ENCODE peak calls at places on chromosomes 1 and 21, in four cellular contexts. S is HepG2, Y is H1, R is K562. X is an unnamed sample.

GRCh38 chr1:230157409-230158390 is 90.7 kb downstream of the GALNT2 start:
- DNase-seq in Y (no peak), S (peak), R (no peak), X (no peak)

GRCh38 chr1:228930479-228930957 is 195.2 kb downstream of the RHOU start:
- DNase-seq in S (no peak), Y (no peak), R (no peak), X (no peak)

GRCh38 chr1:16111771-16112557 is 38.5 kb upstream of the FAM131C start:
- DNase-seq in R (no peak), S (no peak), Y (no peak), X (no peak)

GRCh38 chr1:84598418-84598817 is 24.2 kb upstream of the CTBS start:
- DNase-seq in R (no peak), S (no peak), Y (no peak), X (no peak)

GRCh38 chr1:78527706-78528105 is 36.9 kb downstream of the PTGFR start:
- DNase-seq in R (no peak), Y (no peak), S (no peak), X (no peak)

GRCh38 chr1:78370356-78370755 is 120.4 kb upstream of the PTGFR start:
- DNase-seq in R (no peak), Y (no peak), S (no peak), X (peak)

GRCh38 chr1:147890177-147890790 is 12.3 kb upstream of the GJA8 start:
- DNase-seq in S (peak), R (peak), Y (peak), X (peak)

GRCh38 chr1:53111073-53111556 is 31.3 kb downstream of the SLC1A7 start:
- DNase-seq in Y (no peak), R (no peak), S (peak), X (no peak)

GRCh38 chr1:63891211-63891610 is 117.4 kb downstream of the ROR1 start:
- DNase-seq in Y (no peak), S (no peak), R (no peak), X (no peak)

GRCh38 chr1:77068013-77068412 is 151.2 kb downstream of the PIGK start:
- DNase-seq in S (no peak), R (no peak), Y (no peak), X (no peak)

GRCh38 chr1:212456166-212456528 is 23.4 kb downstream of the NENF start:
- DNase-seq in Y (no peak), R (no peak), S (no peak), X (no peak)

GRCh38 chr1:172269644-172270043 is 150.8 kb upstream of the C1orf105 start:
- DNase-seq in S (peak), Y (no peak), R (no peak), X (no peak)

GRCh38 chr21:44351535-44352252 is 1.7 kb upstream of the TRPM2 start:
- DNase-seq in S (no peak), R (no peak), Y (no peak), X (no peak)

GRCh38 chr21:44350773-44351481 is 2.5 kb upstream of the TRPM2 start:
- DNase-seq in R (no peak), Y (no peak), S (no peak), X (no peak)

GRCh38 chr21:44349416-44349846 is 4.0 kb upstream of the TRPM2 start:
- DNase-seq in S (no peak), R (no peak), Y (no peak), X (no peak)

GRCh38 chr21:44348861-44349260 is 4.6 kb upstream of the TRPM2 start:
- DNase-seq in S (no peak), R (no peak), Y (no peak), X (no peak)

GRCh38 chr21:44349847-44350772 is 3.3 kb upstream of the TRPM2 start:
- DNase-seq in S (no peak), R (no peak), Y (no peak), X (no peak)
- TF ChIP-seq EZH2 in S (no peak), R (no peak), Y (no peak), X (no peak)

DNA sequence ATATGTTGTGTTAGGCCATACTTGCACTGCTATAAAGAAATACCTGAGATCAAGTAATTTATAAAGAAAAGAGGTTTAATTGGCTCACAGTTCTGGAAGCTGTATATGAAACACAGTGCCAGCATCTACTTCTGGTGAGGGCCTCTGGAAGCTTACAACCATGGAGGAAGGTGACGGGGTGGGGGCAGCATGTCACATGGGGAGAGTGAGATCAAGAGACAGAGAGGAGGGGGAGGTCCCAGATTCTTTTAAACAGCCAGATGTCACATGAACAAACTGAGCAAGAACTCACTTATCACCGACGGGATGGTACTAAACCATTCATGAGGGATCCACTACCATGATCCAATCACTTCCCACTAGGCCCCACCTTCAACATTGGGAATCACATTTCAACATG is 42.6 kb downstream of the TESK2 start:
- DNase-seq in Y (no peak), S (no peak), R (no peak), X (no peak)
- TF ChIP-seq JUN in Y (no peak), S (no peak), R (no peak), X (no peak)

GRCh38 chr1:31772669-31773248 is 8.6 kb upstream of the ADGRB2 start:
- DNase-seq in R (no peak), S (no peak), Y (no peak), X (no peak)
- TF ChIP-seq EZH2 in R (no peak), S (no peak), Y (peak), X (peak)

GRCh38 chr1:233364695-233365539 is 37.4 kb downstream of the MAP3K21 start:
- DNase-seq in Y (no peak), R (peak), S (no peak), X (peak)
- TF ChIP-seq JUN in Y (no peak), R (no peak), S (no peak), X (no peak)

GRCh38 chr1:110084226-110085078 is 14.0 kb upstream of the ALX3 start:
- DNase-seq in Y (no peak), R (no peak), S (no peak), X (peak)
- TF ChIP-seq EZH2 in Y (peak), R (no peak), S (peak), X (peak)

GRCh38 chr1:24459551-24460266 is 42.9 kb upstream of the RCAN3 start:
- DNase-seq in S (no peak), R (no peak), Y (no peak), X (no peak)
- TF ChIP-seq JUN in S (no peak), R (no peak), Y (no peak), X (no peak)

GRCh38 chr21:33024278-33025103 is 1.2 kb upstream of the OLIG2 start:
- DNase-seq in S (no peak), Y (no peak), R (no peak), X (no peak)
- TF ChIP-seq EZH2 in S (no peak), Y (peak), R (no peak), X (peak)

GRCh38 chr1:169108897-169109560 is 2.5 kb downstream of the ATP1B1 start:
- DNase-seq in S (peak), Y (no peak), R (no peak), X (no peak)
- TF ChIP-seq JUN in S (no peak), Y (no peak), R (no peak), X (no peak)

X was measured in endothelial cell of umbilical vein.